ENCODE peak calls at places on chromosomes 7 and 10, in ten cellular contexts. T is omental fat pad; U is nephron progenitor cell; A is activated CD4-positive, alpha-beta T cell treated with anti-CD3 and anti-CD28 coated beads, Interleukin-2, amount 10 ng/mL, durations not matched to agents 7 days and 5 days; P is mucosa of gallbladder; D is sciatic nerve; K is astrocyte; E is D721Med; J is hippocampal formation; R is NCI-H1694 treated with DMSO at 0.1 percent for 48 hours. I is an unnamed sample.
A peak's percentile ranks its signal among the peaks of the same experiment; 100 is the strongest.

GRCh38 chr7:134513169-134513752 is 14.1 kb upstream of the AKR1B10 start:
- DNase-seq in T (no peak), U (peak; percentile 49), A (peak; percentile 47), P (no peak), D (no peak), K (no peak), E (no peak), J (no peak), R (peak; percentile 45), I (peak; percentile 64)

GRCh38 chr7:46908770-46909169 is 673.1 kb downstream of the TNS3 start:
- DNase-seq in T (no peak), U (no peak), A (no peak), P (no peak), D (no peak), K (peak; percentile 90), E (no peak), J (no peak), R (no peak), I (no peak)

GRCh38 chr7:101747058-101747617 is 70.3 kb upstream of the CUX1 start:
- DNase-seq in T (no peak), U (no peak), A (no peak), P (no peak), D (no peak), K (no peak), E (no peak), J (no peak), R (no peak), I (no peak)

GRCh38 chr7:33459340-33459751 is 330.0 kb downstream of the BBS9 start:
- DNase-seq in T (no peak), U (peak; percentile 22), A (no peak), P (no peak), D (no peak), K (peak; percentile 29), E (no peak), J (no peak), R (peak; percentile 23), I (no peak)

GRCh38 chr10:123906884-123907652 is 15.5 kb upstream of the CPXM2 start:
- DNase-seq in T (no peak), U (no peak), A (no peak), P (no peak), D (no peak), K (no peak), E (no peak), J (no peak), R (no peak), I (no peak)

GRCh38 chr10:102451105-102451969 is at the start of gene C10orf95:
- DNase-seq in T (no peak), U (peak; percentile 27), A (no peak), P (no peak), D (no peak), K (no peak), E (no peak), J (no peak), R (no peak), I (no peak)

GRCh38 chr10:28839600-28840007 is 162.3 kb downstream of the BAMBI start:
- DNase-seq in T (no peak), U (no peak), A (no peak), P (peak; percentile 79), D (no peak), K (peak; percentile 80), E (no peak), J (no peak), R (no peak), I (peak; percentile 71)

GRCh38 chr10:123205041-123205440 is 50.8 kb downstream of the BUB3 start:
- DNase-seq in T (no peak), U (no peak), A (no peak), P (no peak), D (no peak), K (no peak), E (no peak), J (no peak), R (no peak), I (no peak)

GRCh38 chr10:124568858-124569622 is 107.4 kb downstream of the LHPP start:
- DNase-seq in T (no peak), U (no peak), A (no peak), P (no peak), D (no peak), K (no peak), E (no peak), J (no peak), R (no peak), I (no peak)